ENCODE peak calls at places on chromosomes 12 and 14, in four cellular contexts. L is adrenal gland, K is ovary, I is uterus. U is an unnamed sample.
A peak's percentile ranks its signal among the peaks of the same experiment; 100 is the strongest.

GRCh38 chr14:78075610-78076277 is 94.4 kb upstream of the NRXN3 start:
- DNase-seq in L (no peak), K (no peak), I (no peak), U (no peak)

GRCh38 chr14:50964683-50965390 is 20.6 kb upstream of the PYGL start:
- DNase-seq in I (peak; percentile 93), K (peak; percentile 67), L (peak; percentile 82), U (peak; percentile 96)

GRCh38 chr12:47221256-47222023 is 141.7 kb upstream of the AMIGO2 start:
- DNase-seq in L (no peak), I (no peak), K (no peak), U (no peak)

GRCh38 chr12:123085730-123086487 is 65.0 kb downstream of the PITPNM2 start:
- DNase-seq in L (peak; percentile 90), I (peak; percentile 47), K (no peak), U (peak; percentile 95)

GRCh38 chr12:105142259-105142658 is 34.7 kb downstream of the WASHC4 start:
- DNase-seq in I (no peak), L (no peak), K (no peak), U (no peak)

GRCh38 chr14:100440207-100440631 is 117.1 kb downstream of the SLC25A47 start:
- DNase-seq in L (peak; percentile 86), I (peak; percentile 79), K (peak; percentile 72), U (peak; percentile 89)

GRCh38 chr12:91523831-91524230 is 341.2 kb upstream of the DCN start:
- DNase-seq in L (no peak), I (no peak), K (no peak), U (no peak)

GRCh38 chr12:30622509-30622908 is 73.2 kb downstream of the IPO8 start:
- DNase-seq in K (no peak), L (no peak), I (no peak), U (peak; percentile 64)

GRCh38 chr14:104383931-104384775 is 195.4 kb upstream of the C14orf180 start:
- DNase-seq in L (no peak), I (no peak), K (no peak), U (no peak)

GRCh38 chr12:132268674-132269073 is 60.7 kb downstream of the GALNT9 start:
- DNase-seq in I (no peak), L (no peak), K (no peak), U (no peak)

GRCh38 chr12:71938728-71939385 is at the start of gene TPH2:
- DNase-seq in K (no peak), L (peak; percentile 59), I (no peak), U (peak; percentile 71)

GRCh38 chr14:35368583-35368982 is 36.0 kb downstream of the NFKBIA start:
- DNase-seq in L (no peak), K (no peak), I (no peak), U (no peak)

GRCh38 chr12:122457627-122458026 is 35.2 kb upstream of the CLIP1 start:
- DNase-seq in L (no peak), K (no peak), I (no peak), U (no peak)

GRCh38 chr14:77313374-77313773 is 7.3 kb downstream of the POMT2 start:
- DNase-seq in I (no peak), K (no peak), L (no peak), U (no peak)

GRCh38 chr14:105200074-105200473 is 19.0 kb upstream of the NUDT14 start:
- DNase-seq in K (no peak), L (no peak), I (no peak), U (no peak)

GRCh38 chr14:76201162-76201561 is 49.4 kb downstream of the GPATCH2L start:
- DNase-seq in I (no peak), K (no peak), L (no peak), U (peak; percentile 73)

GRCh38 chr14:34231626-34232025 is 230.4 kb downstream of the SPTSSA start:
- DNase-seq in K (no peak), L (no peak), I (no peak), U (peak; percentile 4)

GRCh38 chr14:90536511-90537191 is 139.8 kb downstream of the CALM1 start:
- DNase-seq in I (no peak), K (no peak), L (no peak), U (no peak)

GRCh38 chr14:69263364-69263763 is 3.4 kb downstream of the GALNT16 start:
- DNase-seq in L (peak; percentile 66), I (peak; percentile 77), K (no peak), U (peak; percentile 66)

GRCh38 chr12:26188132-26188531 is 7.2 kb upstream of the SSPN start:
- DNase-seq in L (no peak), I (no peak), K (no peak), U (peak; percentile 19)

GRCh38 chr14:24817638-24818053 is 183.7 kb upstream of the GZMB start:
- DNase-seq in L (no peak), I (no peak), K (no peak), U (no peak)
- TF ChIP-seq CTCF in L (no peak), I (peak; percentile 20), K (no peak), U (peak; percentile 25)

DNA sequence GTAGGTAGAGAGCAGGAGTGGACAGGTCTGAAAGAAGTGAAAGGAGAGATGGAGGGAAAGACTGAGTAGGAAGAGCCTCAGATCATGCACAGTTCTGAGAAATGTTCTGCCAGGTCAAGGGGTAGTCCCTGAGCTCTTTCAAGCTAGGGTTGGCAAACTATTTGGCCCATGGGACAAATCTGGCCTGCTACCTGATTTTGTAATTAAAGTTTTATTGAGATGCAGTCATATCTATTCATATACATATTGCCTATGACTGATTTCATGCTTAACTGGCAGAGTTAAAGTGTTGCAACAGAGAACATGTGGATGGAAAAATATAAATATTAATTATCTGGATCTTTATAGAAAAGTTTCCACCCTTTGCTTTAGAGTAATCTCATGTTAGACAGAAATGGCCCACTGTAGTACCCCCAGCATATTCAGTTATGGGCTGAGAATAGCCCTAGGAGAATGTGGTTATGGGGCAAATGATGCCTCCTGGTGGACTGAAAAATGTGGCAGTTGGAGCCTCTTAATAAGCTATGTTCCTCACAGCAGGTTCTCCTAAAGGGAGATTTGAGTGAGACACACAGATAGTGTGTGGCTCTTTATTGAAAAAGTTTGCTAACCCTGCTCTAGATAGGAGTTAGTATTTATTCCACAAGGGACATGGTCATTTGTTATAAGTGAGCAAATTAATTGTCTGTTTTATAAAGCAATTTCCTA is 476.9 kb downstream of the LRIG3 start:
- DNase-seq in I (no peak), L (peak; percentile 14), K (no peak), U (peak; percentile 58)
- TF ChIP-seq CTCF in I (no peak), L (peak; percentile 52), K (no peak), U (peak; percentile 51)

DNA sequence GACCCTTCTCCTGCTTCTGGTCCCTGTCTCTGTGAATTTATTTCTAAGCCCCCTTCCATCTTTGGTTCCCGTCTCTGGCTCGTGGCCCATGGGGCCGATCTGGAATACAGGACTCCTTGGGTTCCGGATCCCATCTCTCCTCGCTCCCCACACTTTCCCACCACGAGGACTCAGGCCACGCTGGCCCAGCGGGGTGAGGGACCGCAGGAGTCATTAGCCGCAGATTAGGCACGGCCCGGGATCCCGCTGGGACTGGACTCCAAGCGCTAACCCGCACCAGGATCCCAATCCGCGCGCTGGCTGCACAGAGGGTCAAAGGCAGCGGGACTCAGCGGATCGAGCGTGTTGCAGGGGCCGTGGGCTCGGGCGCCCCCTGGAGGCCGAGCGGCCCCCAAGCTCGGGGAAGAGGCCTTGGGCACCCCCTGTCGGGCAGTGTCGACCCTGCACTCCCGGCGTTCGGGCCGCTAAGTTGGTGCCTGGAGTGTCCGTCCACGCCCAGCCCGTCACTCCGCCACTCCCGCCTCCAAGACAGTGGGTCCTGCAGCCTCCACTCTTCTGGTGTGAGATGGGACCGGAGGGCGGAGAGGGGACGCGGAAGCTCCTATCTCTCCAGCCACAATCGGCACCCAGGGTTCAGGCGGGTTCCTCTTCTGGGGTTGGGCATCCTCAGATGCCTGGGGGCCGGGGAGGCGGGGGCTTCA is 9.5 kb downstream of the SHMT2 start:
- DNase-seq in K (peak; percentile 75), L (peak; percentile 82), I (peak; percentile 81), U (peak; percentile 84)
- TF ChIP-seq CTCF in K (peak; percentile 99), L (peak; percentile 100), I (peak; percentile 100), U (peak; percentile 100)

DNA sequence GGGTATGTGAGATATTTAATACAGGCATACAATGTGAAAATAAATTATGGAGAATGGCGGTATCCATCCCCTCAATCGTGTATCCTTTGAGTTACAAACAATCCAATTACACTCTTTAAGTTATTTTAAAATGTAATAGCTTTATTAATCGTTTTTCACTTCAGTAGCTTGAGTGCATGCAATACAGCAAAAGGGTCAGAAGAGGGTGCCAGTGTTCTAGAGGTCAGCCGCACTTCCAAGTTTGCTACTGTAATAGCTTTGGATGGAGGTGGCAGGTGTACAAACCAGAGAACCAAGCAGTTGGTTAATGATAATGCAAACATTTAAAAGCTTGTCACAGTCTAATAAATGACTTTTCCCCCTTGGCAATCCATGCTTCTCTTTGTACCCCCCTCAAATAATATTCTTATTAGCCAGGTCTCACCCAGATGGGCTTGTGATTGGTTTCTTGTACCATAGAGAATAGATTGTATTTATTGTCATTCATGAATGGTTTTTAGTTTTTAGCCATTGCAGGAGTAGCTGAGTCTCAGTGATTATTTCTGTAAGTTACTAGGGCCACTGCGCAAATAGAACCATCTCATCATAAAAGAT is 127.0 kb downstream of the ERC1 start:
- DNase-seq in I (peak; percentile 76), K (peak; percentile 52), L (peak; percentile 65), U (peak; percentile 77)
- TF ChIP-seq CTCF in I (peak; percentile 94), K (peak; percentile 89), L (peak; percentile 97), U (peak; percentile 86)

GRCh38 chr14:103057372-103058208 is at the start of gene CDC42BPB:
- DNase-seq in I (peak; percentile 84), K (peak; percentile 89), L (peak; percentile 91), U (peak; percentile 90)

GRCh38 chr14:103056322-103057027 is 874 bp downstream of the CDC42BPB start:
- DNase-seq in K (peak; percentile 66), I (peak; percentile 75), L (peak; percentile 79), U (peak; percentile 52)

GRCh38 chr14:103057028-103057371 is 349 bp downstream of the CDC42BPB start:
- DNase-seq in I (no peak), K (peak; percentile 36), L (no peak), U (no peak)

GRCh38 chr14:103059556-103059955 is 2.2 kb upstream of the CDC42BPB start:
- DNase-seq in K (no peak), L (no peak), I (no peak), U (no peak)

DNA sequence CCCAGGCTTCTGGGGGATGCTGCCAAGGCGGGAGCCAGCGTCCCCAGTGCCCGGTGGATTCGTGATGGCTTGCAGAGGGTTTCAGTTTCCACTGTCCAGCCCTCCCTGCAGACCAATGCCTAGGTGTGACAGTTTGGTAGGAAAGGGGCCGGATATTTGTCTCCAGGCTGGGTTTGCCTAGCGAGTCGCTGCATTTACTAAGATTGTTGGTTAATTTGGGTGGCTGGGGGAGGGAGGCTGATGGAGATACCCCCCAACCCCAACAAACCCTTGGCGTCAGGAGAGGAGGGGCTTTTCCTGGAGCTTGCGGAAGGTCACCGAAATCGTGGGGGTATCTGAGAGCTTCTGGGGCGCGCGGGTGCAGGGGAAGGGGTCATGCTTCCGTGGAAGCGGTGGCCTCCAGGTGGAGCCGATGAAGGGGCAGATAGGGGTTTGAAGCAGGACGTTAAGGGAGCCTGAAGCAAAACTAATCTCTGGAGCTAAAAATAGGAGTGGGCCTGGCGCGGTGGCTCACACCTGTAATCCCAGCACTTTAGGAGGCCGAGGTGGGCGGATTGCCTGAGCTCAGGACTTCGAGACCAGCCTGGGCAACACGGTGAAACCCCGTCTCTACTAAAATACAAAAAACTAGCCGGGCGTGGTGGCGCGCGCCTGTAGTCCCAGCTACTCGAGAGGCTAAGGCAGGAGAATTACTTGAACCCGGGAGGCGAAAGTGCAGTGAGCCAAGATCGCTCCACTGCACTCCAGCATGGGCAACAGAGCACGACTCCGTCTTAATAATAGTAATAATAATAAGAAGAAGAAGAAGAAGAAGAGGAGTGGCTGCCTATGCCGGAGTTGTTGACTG is 1.1 kb upstream of the CDC42BPB start:
- DNase-seq in K (no peak), L (no peak), I (peak; percentile 46), U (no peak)
- TF ChIP-seq CTCF in K (no peak), L (no peak), I (no peak), U (no peak)